ENCODE peak calls at places on chromosome 9, in nine cellular contexts. D, O, F, C, S, A, Y, G and H are unnamed samples.

GRCh38 chr9:20395671-20396070 is 226.6 kb downstream of the MLLT3 start:
- DNase-seq in D (no peak), O (no peak), F (no peak), C (no peak), S (no peak), A (no peak), Y (no peak), G (peak; percentile 16), H (no peak)

GRCh38 chr9:20853866-20854265 is 169.8 kb downstream of the FOCAD start:
- DNase-seq in D (no peak), O (no peak), F (no peak), C (no peak), S (no peak), A (no peak), Y (no peak), G (no peak), H (no peak)

GRCh38 chr9:90162819-90163218 is 479.8 kb downstream of the DIRAS2 start:
- DNase-seq in D (no peak), O (no peak), F (no peak), C (no peak), S (no peak), A (no peak), Y (no peak), G (no peak), H (no peak)

GRCh38 chr9:127973169-127974001 is 7.4 kb downstream of the EEIG1 start:
- DNase-seq in D (no peak), O (no peak), F (no peak), C (peak; percentile 48), S (no peak), A (no peak), Y (no peak), G (no peak), H (peak; percentile 55)

GRCh38 chr9:130209422-130209821 is 37.2 kb downstream of the NCS1 start:
- DNase-seq in D (no peak), O (no peak), F (no peak), C (no peak), S (no peak), A (no peak), Y (no peak), G (no peak), H (peak; percentile 43)

GRCh38 chr9:87973791-87974292 is 491 bp downstream of the CDK20 start:
- DNase-seq in D (no peak), O (no peak), F (no peak), C (peak; percentile 74), S (no peak), A (no peak), Y (no peak), G (no peak), H (peak; percentile 54)

GRCh38 chr9:124708070-124708469 is 63.0 kb downstream of the NR6A1 start:
- DNase-seq in D (no peak), O (no peak), F (no peak), C (no peak), S (no peak), A (no peak), Y (no peak), G (no peak), H (no peak)

GRCh38 chr9:137705443-137705863 is 86.6 kb downstream of the EHMT1 start:
- DNase-seq in D (peak; percentile 57), O (no peak), F (no peak), C (no peak), S (no peak), A (no peak), Y (peak; percentile 75), G (no peak), H (no peak)

GRCh38 chr9:2241461-2241874 is 226.3 kb downstream of the SMARCA2 start:
- DNase-seq in D (no peak), O (no peak), F (no peak), C (peak; percentile 94), S (peak; percentile 97), A (no peak), Y (no peak), G (no peak), H (peak; percentile 78)

GRCh38 chr9:129405089-129405830 is 215.6 kb downstream of the C9orf50 start:
- DNase-seq in D (no peak), O (no peak), F (no peak), C (no peak), S (peak; percentile 70), A (no peak), Y (no peak), G (no peak), H (peak; percentile 62)

GRCh38 chr9:123686849-123687233 is 243.1 kb downstream of the DENND1A start:
- DNase-seq in D (no peak), O (no peak), F (no peak), C (no peak), S (no peak), A (no peak), Y (no peak), G (no peak), H (no peak)

GRCh38 chr9:24413651-24414050 is 132.0 kb downstream of the IZUMO3 start:
- DNase-seq in D (no peak), O (no peak), F (peak; percentile 56), C (no peak), S (peak; percentile 2), A (no peak), Y (no peak), G (no peak), H (no peak)